ENCODE peak calls at places on chromosomes 2 and 18, in five cellular contexts. One of them, this sample, is unnamed. For H3K4me1, the result is how much of the 10 kb centered on the place peaks cover.

GRCh38 chr2:216015722-216016464 is 2.5 kb upstream of the MREG start:
- DNase-seq in naive thymus-derived CD4-positive, alpha-beta T cell: peak
- DNase-seq in heart right ventricle: no peak
- DNase-seq in stomach: no peak
- DNase-seq in body of pancreas: no peak
- DNase-seq in this sample: no peak

GRCh38 chr2:27809761-27810241 is 38.3 kb downstream of the MRPL33 start:
- DNase-seq in naive thymus-derived CD4-positive, alpha-beta T cell: no peak
- DNase-seq in stomach: no peak
- DNase-seq in body of pancreas: no peak
- DNase-seq in heart right ventricle: no peak
- DNase-seq in this sample: no peak

GRCh38 chr2:21966139-21966538 is 842.4 kb downstream of the TDRD15 start:
- DNase-seq in body of pancreas: no peak
- DNase-seq in naive thymus-derived CD4-positive, alpha-beta T cell: no peak
- DNase-seq in stomach: no peak
- DNase-seq in heart right ventricle: no peak
- DNase-seq in this sample: no peak

GRCh38 chr18:60506682-60507081 is 134.1 kb upstream of the MC4R start:
- DNase-seq in naive thymus-derived CD4-positive, alpha-beta T cell: no peak
- DNase-seq in stomach: no peak
- DNase-seq in body of pancreas: no peak
- DNase-seq in heart right ventricle: no peak
- DNase-seq in this sample: no peak

GRCh38 chr2:231672617-231673347 is 35.5 kb upstream of the PTMA start:
- DNase-seq in heart right ventricle: peak
- DNase-seq in body of pancreas: no peak
- DNase-seq in stomach: peak
- DNase-seq in naive thymus-derived CD4-positive, alpha-beta T cell: no peak
- DNase-seq in this sample: peak

GRCh38 chr2:157107877-157108276 is 149.6 kb upstream of the GALNT5 start:
- DNase-seq in heart right ventricle: no peak
- DNase-seq in naive thymus-derived CD4-positive, alpha-beta T cell: no peak
- DNase-seq in body of pancreas: peak
- DNase-seq in stomach: no peak
- DNase-seq in this sample: peak

GRCh38 chr2:188725981-188726380 is 248.2 kb upstream of the COL3A1 start:
- DNase-seq in body of pancreas: no peak
- DNase-seq in stomach: no peak
- DNase-seq in naive thymus-derived CD4-positive, alpha-beta T cell: no peak
- DNase-seq in heart right ventricle: no peak
- DNase-seq in this sample: peak

GRCh38 chr18:36179562-36180334 is 7.5 kb upstream of the MOCOS start:
- DNase-seq in heart right ventricle: peak
- DNase-seq in body of pancreas: peak
- DNase-seq in naive thymus-derived CD4-positive, alpha-beta T cell: no peak
- DNase-seq in stomach: peak
- DNase-seq in this sample: peak

GRCh38 chr2:105744091-105744908 is 412 bp upstream of the NCK2 start:
- DNase-seq in body of pancreas: peak
- DNase-seq in stomach: peak
- DNase-seq in heart right ventricle: peak
- DNase-seq in naive thymus-derived CD4-positive, alpha-beta T cell: peak
- DNase-seq in this sample: peak

GRCh38 chr2:234500394-234501006 is 3.6 kb upstream of the ARL4C start:
- DNase-seq in stomach: peak
- DNase-seq in body of pancreas: peak
- DNase-seq in heart right ventricle: peak
- DNase-seq in naive thymus-derived CD4-positive, alpha-beta T cell: peak
- DNase-seq in this sample: no peak

GRCh38 chr2:227805578-227805977 is 8.1 kb upstream of the CCL20 start:
- DNase-seq in naive thymus-derived CD4-positive, alpha-beta T cell: peak
- DNase-seq in heart right ventricle: no peak
- DNase-seq in stomach: no peak
- DNase-seq in body of pancreas: no peak
- DNase-seq in this sample: no peak

GRCh38 chr2:7115364-7115763 is 198.2 kb downstream of the RNF144A start:
- DNase-seq in stomach: no peak
- DNase-seq in body of pancreas: no peak
- DNase-seq in heart right ventricle: no peak
- DNase-seq in naive thymus-derived CD4-positive, alpha-beta T cell: no peak
- DNase-seq in this sample: no peak

GRCh38 chr2:126887506-126887905 is 11.2 kb upstream of the TEX51 start:
- DNase-seq in stomach: no peak
- DNase-seq in heart right ventricle: no peak
- DNase-seq in naive thymus-derived CD4-positive, alpha-beta T cell: no peak
- DNase-seq in body of pancreas: no peak
- DNase-seq in this sample: no peak

GRCh38 chr2:69789762-69790600 is 39.5 kb upstream of the GMCL1 start:
- DNase-seq in heart right ventricle: no peak
- DNase-seq in stomach: no peak
- DNase-seq in body of pancreas: no peak
- DNase-seq in naive thymus-derived CD4-positive, alpha-beta T cell: no peak
- DNase-seq in this sample: no peak

GRCh38 chr2:69642709-69643601 is 584 bp downstream of the AAK1 start:
- DNase-seq in body of pancreas: peak
- DNase-seq in naive thymus-derived CD4-positive, alpha-beta T cell: peak
- DNase-seq in stomach: no peak
- DNase-seq in heart right ventricle: peak
- DNase-seq in this sample: peak

GRCh38 chr2:97969466-97970067 is 26.2 kb downstream of the TMEM131 start:
- DNase-seq in body of pancreas: no peak
- DNase-seq in stomach: no peak
- DNase-seq in heart right ventricle: no peak
- DNase-seq in naive thymus-derived CD4-positive, alpha-beta T cell: no peak
- DNase-seq in this sample: no peak

GRCh38 chr2:132632000-132632649 is 37.9 kb downstream of the LYPD1 start:
- DNase-seq in body of pancreas: peak
- DNase-seq in stomach: no peak
- DNase-seq in heart right ventricle: no peak
- DNase-seq in naive thymus-derived CD4-positive, alpha-beta T cell: no peak
- DNase-seq in this sample: no peak

GRCh38 chr2:202721621-202722020 is 86.9 kb downstream of the FAM117B start:
- DNase-seq in naive thymus-derived CD4-positive, alpha-beta T cell: no peak
- DNase-seq in heart right ventricle: no peak
- DNase-seq in stomach: no peak
- DNase-seq in body of pancreas: no peak
- DNase-seq in this sample: peak

GRCh38 chr2:27071990-27072830 is 756 bp upstream of the OST4 start:
- DNase-seq in stomach: peak
- DNase-seq in heart right ventricle: peak
- DNase-seq in body of pancreas: peak
- DNase-seq in naive thymus-derived CD4-positive, alpha-beta T cell: no peak
- DNase-seq in this sample: no peak

GRCh38 chr2:3520591-3520990 is 1.3 kb upstream of the ADI1 start:
- DNase-seq in stomach: no peak
- DNase-seq in body of pancreas: no peak
- DNase-seq in heart right ventricle: no peak
- DNase-seq in naive thymus-derived CD4-positive, alpha-beta T cell: no peak
- DNase-seq in this sample: no peak

GRCh38 chr2:98028931-98029717 is 33.4 kb upstream of the TMEM131 start:
- DNase-seq in naive thymus-derived CD4-positive, alpha-beta T cell: no peak
- DNase-seq in stomach: peak
- DNase-seq in heart right ventricle: no peak
- DNase-seq in body of pancreas: no peak
- DNase-seq in this sample: no peak

GRCh38 chr18:48098538-48098937 is 168.1 kb upstream of the SMAD2 start:
- DNase-seq in heart right ventricle: no peak
- DNase-seq in stomach: no peak
- DNase-seq in naive thymus-derived CD4-positive, alpha-beta T cell: no peak
- DNase-seq in body of pancreas: no peak
- DNase-seq in this sample: no peak

GRCh38 chr2:144946263-144946662 is 426.3 kb upstream of the ZEB2 start:
- DNase-seq in stomach: no peak
- DNase-seq in body of pancreas: no peak
- DNase-seq in heart right ventricle: no peak
- DNase-seq in naive thymus-derived CD4-positive, alpha-beta T cell: no peak
- DNase-seq in this sample: no peak

GRCh38 chr2:69773201-69773600 is 31.3 kb downstream of the ANXA4 start:
- DNase-seq in naive thymus-derived CD4-positive, alpha-beta T cell: no peak
- DNase-seq in stomach: no peak
- DNase-seq in heart right ventricle: no peak
- DNase-seq in body of pancreas: no peak
- DNase-seq in this sample: peak

GRCh38 chr2:199535445-199536177 is 77.9 kb upstream of the SATB2 start:
- DNase-seq in stomach: no peak
- DNase-seq in naive thymus-derived CD4-positive, alpha-beta T cell: no peak
- DNase-seq in body of pancreas: no peak
- DNase-seq in heart right ventricle: no peak
- DNase-seq in this sample: no peak

GRCh38 chr18:7668392-7668791 is 101.3 kb downstream of the PTPRM start:
- DNase-seq in naive thymus-derived CD4-positive, alpha-beta T cell: no peak
- DNase-seq in body of pancreas: no peak
- DNase-seq in heart right ventricle: no peak
- DNase-seq in stomach: no peak
- DNase-seq in this sample: peak

GRCh38 chr2:58052978-58053377 is 6.4 kb downstream of the VRK2 start:
- DNase-seq in heart right ventricle: no peak
- DNase-seq in body of pancreas: no peak
- DNase-seq in stomach: no peak
- DNase-seq in naive thymus-derived CD4-positive, alpha-beta T cell: no peak
- DNase-seq in this sample: no peak

GRCh38 chr2:1685957-1686783 is 58.1 kb downstream of the PXDN start:
- DNase-seq in body of pancreas: no peak
- DNase-seq in stomach: no peak
- DNase-seq in naive thymus-derived CD4-positive, alpha-beta T cell: no peak
- DNase-seq in heart right ventricle: no peak
- DNase-seq in this sample: peak

GRCh38 chr18:44759925-44760342 is 79.2 kb downstream of the SETBP1 start:
- DNase-seq in heart right ventricle: no peak
- DNase-seq in naive thymus-derived CD4-positive, alpha-beta T cell: no peak
- DNase-seq in stomach: no peak
- DNase-seq in body of pancreas: no peak
- DNase-seq in this sample: no peak

GRCh38 chr18:58891753-58892152 is 27.1 kb downstream of the ZNF532 start:
- DNase-seq in naive thymus-derived CD4-positive, alpha-beta T cell: no peak
- DNase-seq in stomach: no peak
- DNase-seq in body of pancreas: no peak
- DNase-seq in heart right ventricle: no peak
- DNase-seq in this sample: no peak

GRCh38 chr18:37393945-37394609 is 171.5 kb downstream of the CELF4 start:
- DNase-seq in heart right ventricle: peak
- DNase-seq in stomach: peak
- DNase-seq in body of pancreas: peak
- DNase-seq in naive thymus-derived CD4-positive, alpha-beta T cell: no peak
- DNase-seq in this sample: peak

GRCh38 chr2:19195681-19196080 is 162.7 kb downstream of the OSR1 start:
- DNase-seq in stomach: no peak
- DNase-seq in heart right ventricle: no peak
- DNase-seq in naive thymus-derived CD4-positive, alpha-beta T cell: no peak
- DNase-seq in body of pancreas: no peak
- DNase-seq in this sample: peak

GRCh38 chr2:222358876-222359275 is 60.1 kb upstream of the PAX3 start:
- DNase-seq in stomach: no peak
- DNase-seq in body of pancreas: no peak
- DNase-seq in heart right ventricle: no peak
- DNase-seq in naive thymus-derived CD4-positive, alpha-beta T cell: no peak
- DNase-seq in this sample: no peak

GRCh38 chr2:17740203-17740602 is 13.4 kb downstream of the SMC6 start:
- DNase-seq in heart right ventricle: no peak
- DNase-seq in naive thymus-derived CD4-positive, alpha-beta T cell: no peak
- DNase-seq in stomach: no peak
- DNase-seq in body of pancreas: no peak
- DNase-seq in this sample: no peak

GRCh38 chr18:77077836-77078456 is 54.6 kb downstream of the MBP start:
- DNase-seq in stomach: no peak
- DNase-seq in body of pancreas: no peak
- DNase-seq in heart right ventricle: no peak
- DNase-seq in naive thymus-derived CD4-positive, alpha-beta T cell: no peak
- DNase-seq in this sample: peak

GRCh38 chr18:77077401-77077800 is 55.2 kb downstream of the MBP start:
- DNase-seq in naive thymus-derived CD4-positive, alpha-beta T cell: no peak
- DNase-seq in heart right ventricle: no peak
- DNase-seq in body of pancreas: no peak
- DNase-seq in stomach: no peak
- DNase-seq in this sample: no peak

GRCh38 chr18:77079088-77079487 is 53.5 kb downstream of the MBP start:
- DNase-seq in stomach: no peak
- DNase-seq in body of pancreas: no peak
- DNase-seq in heart right ventricle: no peak
- DNase-seq in naive thymus-derived CD4-positive, alpha-beta T cell: no peak
- DNase-seq in this sample: no peak

GRCh38 chr18:77080283-77080682 is 52.3 kb downstream of the MBP start:
- DNase-seq in heart right ventricle: no peak
- DNase-seq in stomach: no peak
- DNase-seq in naive thymus-derived CD4-positive, alpha-beta T cell: no peak
- DNase-seq in body of pancreas: no peak
- DNase-seq in this sample: peak

GRCh38 chr18:77078671-77079070 is 53.9 kb downstream of the MBP start:
- DNase-seq in heart right ventricle: no peak
- DNase-seq in stomach: no peak
- DNase-seq in body of pancreas: no peak
- DNase-seq in naive thymus-derived CD4-positive, alpha-beta T cell: no peak
- DNase-seq in this sample: peak
- H3K4me1 ChIP-seq in heart right ventricle: under half
- H3K4me1 ChIP-seq in stomach: half or more
- H3K4me1 ChIP-seq in body of pancreas: under half
- H3K4me1 ChIP-seq in naive thymus-derived CD4-positive, alpha-beta T cell: half or more
- H3K4me1 ChIP-seq in this sample: under half

GRCh38 chr2:217822296-217823252 is 180.2 kb downstream of the TNS1 start:
- DNase-seq in body of pancreas: no peak
- DNase-seq in heart right ventricle: no peak
- DNase-seq in naive thymus-derived CD4-positive, alpha-beta T cell: no peak
- DNase-seq in stomach: no peak
- DNase-seq in this sample: no peak
- H3K4me1 ChIP-seq in body of pancreas: under half
- H3K4me1 ChIP-seq in heart right ventricle: half or more
- H3K4me1 ChIP-seq in naive thymus-derived CD4-positive, alpha-beta T cell: under half
- H3K4me1 ChIP-seq in stomach: half or more
- H3K4me1 ChIP-seq in this sample: under half

GRCh38 chr2:119252186-119253113 is 28.8 kb downstream of the STEAP3 start:
- DNase-seq in naive thymus-derived CD4-positive, alpha-beta T cell: no peak
- DNase-seq in body of pancreas: no peak
- DNase-seq in heart right ventricle: no peak
- DNase-seq in stomach: no peak
- DNase-seq in this sample: peak
- H3K4me1 ChIP-seq in naive thymus-derived CD4-positive, alpha-beta T cell: under half
- H3K4me1 ChIP-seq in body of pancreas: under half
- H3K4me1 ChIP-seq in heart right ventricle: under half
- H3K4me1 ChIP-seq in stomach: under half
- H3K4me1 ChIP-seq in this sample: under half

GRCh38 chr2:239285932-239286230 is 114.9 kb downstream of the HDAC4 start:
- DNase-seq in heart right ventricle: no peak
- DNase-seq in naive thymus-derived CD4-positive, alpha-beta T cell: no peak
- DNase-seq in body of pancreas: no peak
- DNase-seq in stomach: no peak
- DNase-seq in this sample: no peak

GRCh38 chr2:239288951-239289481 is 111.8 kb downstream of the HDAC4 start:
- DNase-seq in stomach: no peak
- DNase-seq in heart right ventricle: peak
- DNase-seq in body of pancreas: peak
- DNase-seq in naive thymus-derived CD4-positive, alpha-beta T cell: peak
- DNase-seq in this sample: no peak

GRCh38 chr2:239286901-239287300 is 113.9 kb downstream of the HDAC4 start:
- DNase-seq in stomach: no peak
- DNase-seq in heart right ventricle: no peak
- DNase-seq in naive thymus-derived CD4-positive, alpha-beta T cell: no peak
- DNase-seq in body of pancreas: peak
- DNase-seq in this sample: no peak

GRCh38 chr2:239288237-239288636 is 112.6 kb downstream of the HDAC4 start:
- DNase-seq in naive thymus-derived CD4-positive, alpha-beta T cell: no peak
- DNase-seq in heart right ventricle: no peak
- DNase-seq in stomach: no peak
- DNase-seq in body of pancreas: no peak
- DNase-seq in this sample: no peak

GRCh38 chr2:239287461-239287860 is 113.4 kb downstream of the HDAC4 start:
- DNase-seq in stomach: no peak
- DNase-seq in naive thymus-derived CD4-positive, alpha-beta T cell: no peak
- DNase-seq in body of pancreas: peak
- DNase-seq in heart right ventricle: no peak
- DNase-seq in this sample: no peak
- H3K4me1 ChIP-seq in stomach: half or more
- H3K4me1 ChIP-seq in naive thymus-derived CD4-positive, alpha-beta T cell: under half
- H3K4me1 ChIP-seq in body of pancreas: under half
- H3K4me1 ChIP-seq in heart right ventricle: half or more
- H3K4me1 ChIP-seq in this sample: under half

This sample was measured in trophoblast cell.